ENCODE peak calls at places on chromosomes 4 and X, in four cellular contexts. U is pancreas, O is MM.1S, E is stomach. S is an unnamed sample.

GRCh38 chr4:186068581-186069402 is at the start of gene TLR3:
- DNase-seq in U (no peak), O (peak; percentile 39), E (no peak), S (no peak)

GRCh38 chr4:86497131-86497530 is 97.0 kb upstream of the PTPN13 start:
- DNase-seq in U (no peak), O (no peak), E (no peak), S (no peak)

GRCh38 chrX:152817082-152817744 is 13.3 kb downstream of the CETN2 start:
- DNase-seq in U (peak; percentile 2), O (no peak), E (no peak), S (no peak)

GRCh38 chr4:26135331-26135730 is 185.5 kb upstream of the RBPJ start:
- DNase-seq in U (no peak), O (no peak), E (no peak), S (no peak)

GRCh38 chr4:75895744-75896314 is 6.4 kb downstream of the PPEF2 start:
- DNase-seq in U (no peak), O (peak; percentile 41), E (no peak), S (no peak)

GRCh38 chr4:71635094-71635493 is 148.8 kb downstream of the GC start:
- DNase-seq in U (no peak), O (no peak), E (no peak), S (no peak)

GRCh38 chr4:14184767-14185166 is 557.2 kb upstream of the BOD1L1 start:
- DNase-seq in U (no peak), O (no peak), E (no peak), S (no peak)

GRCh38 chr4:40254961-40255721 is 58.3 kb downstream of the RHOH start:
- DNase-seq in U (no peak), O (no peak), E (no peak), S (no peak)

GRCh38 chr4:2172161-2172560 is 69.8 kb downstream of the HAUS3 start:
- DNase-seq in U (no peak), O (no peak), E (no peak), S (no peak)

GRCh38 chrX:15349046-15349445 is 13.7 kb upstream of the PIGA start:
- DNase-seq in U (peak; percentile 33), O (peak; percentile 47), E (peak; percentile 42), S (no peak)

GRCh38 chr4:151169900-151170299 is 70.5 kb downstream of the RPS3A start:
- DNase-seq in U (no peak), O (no peak), E (no peak), S (no peak)

GRCh38 chr4:176377705-176378302 is 58.0 kb downstream of the SPCS3 start:
- DNase-seq in U (no peak), O (peak; percentile 63), E (no peak), S (no peak)
- H3K27ac ChIP-seq in U (no peak overlapping the region), O (no peak overlapping the region), E (no peak overlapping the region), S (no peak overlapping the region)

GRCh38 chrX:81390244-81390643 is 188.3 kb downstream of the SH3BGRL start:
- DNase-seq in U (no peak), O (peak; percentile 73), E (no peak), S (no peak)
- H3K4me1 ChIP-seq in U (no peaks in the 10 kb centered on the region), O (peaks cover 8% of the 10 kb centered on the region), E (no peaks in the 10 kb centered on the region), S (no peaks in the 10 kb centered on the region)

GRCh38 chr4:74098628-74098995 is 383 bp downstream of the CXCL2 start:
- DNase-seq in U (no peak), O (no peak), E (no peak), S (peak; percentile 77)
- H3K4me3 ChIP-seq in U (peak overlapping the region; percentile 58), O (no peak overlapping the region), E (peak overlapping the region; percentile 40), S (peak overlapping the region; percentile 51)

GRCh38 chr4:37422102-37422501 is 177.6 kb downstream of the NWD2 start:
- DNase-seq in U (peak; percentile 31), O (no peak), E (peak; percentile 34), S (no peak)

GRCh38 chr4:37422638-37423037 is 178.1 kb downstream of the NWD2 start:
- DNase-seq in U (no peak), O (no peak), E (no peak), S (no peak)

GRCh38 chr4:37424753-37425152 is 180.2 kb downstream of the NWD2 start:
- DNase-seq in U (no peak), O (no peak), E (no peak), S (no peak)

GRCh38 chr4:37421614-37422013 is 177.1 kb downstream of the NWD2 start:
- DNase-seq in U (no peak), O (no peak), E (no peak), S (no peak)

GRCh38 chr4:37423310-37423709 is 178.8 kb downstream of the NWD2 start:
- DNase-seq in U (no peak), O (no peak), E (no peak), S (no peak)
- H3K27ac ChIP-seq in U (peak overlapping the region; percentile 76), O (no peak overlapping the region), E (no peak overlapping the region), S (no peak overlapping the region)

DNA sequence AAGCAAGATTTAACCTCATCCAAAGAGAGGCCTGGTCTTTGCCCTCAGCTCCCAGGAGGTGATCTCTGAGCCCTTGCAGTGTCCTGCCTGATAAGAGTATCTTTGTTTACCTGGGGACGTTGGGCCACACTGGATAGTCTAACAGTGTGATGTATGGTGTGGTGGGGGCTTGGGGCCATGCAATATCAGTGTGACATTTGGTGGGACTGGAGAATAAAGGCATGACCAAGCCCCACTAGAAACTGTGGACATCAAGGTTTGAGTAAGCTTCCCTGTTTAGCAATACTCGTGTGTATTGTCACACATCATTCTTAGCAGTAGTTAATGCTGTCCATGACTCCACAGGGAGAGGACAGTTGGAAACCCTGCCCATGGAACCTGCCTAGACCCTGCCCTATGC is 34.4 kb downstream of the BBS12 start:
- DNase-seq in U (no peak), O (no peak), E (no peak), S (no peak)
- H3K4me1 ChIP-seq in U (no peaks in the 10 kb centered on the region), O (peaks cover 11% of the 10 kb centered on the region), E (no peaks in the 10 kb centered on the region), S (peaks cover 2% of the 10 kb centered on the region)

GRCh38 chr4:77593993-77594392 is 11.6 kb upstream of the CXCL13 start:
- DNase-seq in U (no peak), O (no peak), E (no peak), S (no peak)

GRCh38 chr4:77591532-77591931 is 14.1 kb upstream of the CXCL13 start:
- DNase-seq in U (no peak), O (no peak), E (no peak), S (no peak)

GRCh38 chr4:77595361-77595973 is 10.2 kb upstream of the CXCL13 start:
- DNase-seq in U (no peak), O (no peak), E (no peak), S (no peak)

GRCh38 chr4:77593101-77593500 is 12.5 kb upstream of the CXCL13 start:
- DNase-seq in U (no peak), O (no peak), E (no peak), S (no peak)
- H3K4me3 ChIP-seq in U (no peak overlapping the region), O (no peak overlapping the region), E (no peak overlapping the region), S (no peak overlapping the region)

DNA sequence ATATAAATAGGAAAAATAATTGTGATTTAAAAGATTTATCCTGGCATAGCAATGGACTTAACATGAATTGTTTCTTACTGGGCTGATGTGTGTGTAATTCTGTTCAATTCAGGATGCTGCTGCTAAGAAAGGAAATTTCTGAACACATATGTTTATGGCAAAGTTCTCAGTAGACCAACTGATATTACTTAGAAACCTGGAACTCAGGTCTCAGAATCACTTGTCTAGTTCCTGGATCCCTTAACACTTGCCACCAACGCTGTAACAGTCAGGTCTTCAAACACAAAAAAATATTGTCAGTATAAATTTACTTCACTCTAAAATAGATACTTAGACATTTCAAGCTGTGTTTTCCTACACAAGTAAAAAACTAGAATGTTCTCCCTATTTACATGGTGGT is 5.5 kb downstream of the CASP3 start:
- DNase-seq in U (no peak), O (no peak), E (no peak), S (no peak)
- H3K27ac ChIP-seq in U (no peak overlapping the region), O (no peak overlapping the region), E (no peak overlapping the region), S (no peak overlapping the region)

DNA sequence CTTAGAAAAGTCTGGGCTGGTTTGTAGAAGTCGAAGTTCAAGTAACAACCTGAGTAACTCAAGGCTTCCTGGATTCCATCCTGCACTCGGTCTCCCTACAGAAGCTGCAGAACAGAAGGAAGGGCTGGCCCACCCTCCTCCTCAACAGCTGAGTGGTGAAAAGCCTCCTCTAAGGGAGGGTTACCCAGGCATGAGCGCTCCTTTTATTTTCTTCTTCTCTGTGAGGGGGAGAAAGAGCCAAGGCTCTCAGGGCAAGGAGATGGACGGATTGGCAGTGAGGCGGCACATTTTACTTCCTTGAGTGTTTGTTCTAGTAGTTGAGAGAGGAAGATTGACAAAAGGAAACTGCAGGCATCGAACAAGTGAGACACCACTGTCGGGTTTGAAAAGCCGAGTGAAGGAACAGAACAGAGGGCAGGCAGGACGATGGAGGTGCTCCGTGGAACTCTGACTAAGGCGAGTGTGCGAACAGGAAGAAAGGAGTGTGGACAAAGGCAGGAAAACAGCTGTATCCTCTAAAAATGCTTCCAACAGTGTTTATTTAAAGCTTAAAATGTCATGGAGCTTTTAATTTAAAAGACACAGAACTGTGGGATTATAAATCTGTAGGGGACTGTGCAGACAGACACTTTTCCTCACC is 38.4 kb upstream of the STS start:
- DNase-seq in U (no peak), O (no peak), E (no peak), S (no peak)
- H3K4me1 ChIP-seq in U (no peaks in the 10 kb centered on the region), O (peaks cover 14% of the 10 kb centered on the region), E (peaks cover 17% of the 10 kb centered on the region), S (no peaks in the 10 kb centered on the region)

GRCh38 chr4:21885241-21885640 is 63.3 kb downstream of the KCNIP4 start:
- DNase-seq in U (no peak), O (no peak), E (no peak), S (no peak)

GRCh38 chr4:21885770-21886169 is 62.8 kb downstream of the KCNIP4 start:
- DNase-seq in U (no peak), O (no peak), E (no peak), S (no peak)

GRCh38 chr4:21882050-21882839 is 66.3 kb downstream of the KCNIP4 start:
- DNase-seq in U (no peak), O (peak; percentile 34), E (no peak), S (no peak)

GRCh38 chr4:21887481-21887880 is 61.1 kb downstream of the KCNIP4 start:
- DNase-seq in U (no peak), O (no peak), E (no peak), S (no peak)

GRCh38 chr4:21884615-21885014 is 64.0 kb downstream of the KCNIP4 start:
- DNase-seq in U (no peak), O (no peak), E (no peak), S (no peak)
- H3K4me3 ChIP-seq in U (no peak overlapping the region), O (no peak overlapping the region), E (no peak overlapping the region), S (no peak overlapping the region)